ENCODE peak calls at places on chromosomes 13 and 19, in five cellular contexts. One of them, this sample, is unnamed.

GRCh38 chr13:109744512-109745051 is 41.8 kb downstream of the IRS2 start:
- DNase-seq in ovary: peak
- DNase-seq in HCT116: no peak
- DNase-seq in gastrocnemius medialis: no peak
- DNase-seq in NB4: no peak
- DNase-seq in this sample: no peak

GRCh38 chr19:19652482-19653295 is 9.2 kb upstream of the GMIP start:
- DNase-seq in HCT116: no peak
- DNase-seq in ovary: no peak
- DNase-seq in NB4: no peak
- DNase-seq in gastrocnemius medialis: no peak
- DNase-seq in this sample: peak

GRCh38 chr13:110815471-110816204 is 99.2 kb downstream of the ANKRD10 start:
- DNase-seq in HCT116: no peak
- DNase-seq in NB4: no peak
- DNase-seq in ovary: no peak
- DNase-seq in gastrocnemius medialis: no peak
- DNase-seq in this sample: no peak

GRCh38 chr19:19615086-19615485 is 3.4 kb downstream of the PBX4 start:
- DNase-seq in ovary: no peak
- DNase-seq in NB4: peak
- DNase-seq in HCT116: peak
- DNase-seq in gastrocnemius medialis: no peak
- DNase-seq in this sample: no peak

GRCh38 chr13:54511356-54511755 is 1482.7 kb downstream of the OLFM4 start:
- DNase-seq in HCT116: no peak
- DNase-seq in gastrocnemius medialis: no peak
- DNase-seq in NB4: peak
- DNase-seq in ovary: no peak
- DNase-seq in this sample: no peak

GRCh38 chr13:89846890-89847585 is 1500.4 kb upstream of the MIR17HG start:
- DNase-seq in NB4: no peak
- DNase-seq in HCT116: no peak
- DNase-seq in ovary: no peak
- DNase-seq in gastrocnemius medialis: no peak
- DNase-seq in this sample: no peak

GRCh38 chr13:106906431-106906996 is 338.6 kb upstream of the ARGLU1 start:
- DNase-seq in NB4: no peak
- DNase-seq in ovary: no peak
- DNase-seq in HCT116: no peak
- DNase-seq in gastrocnemius medialis: no peak
- DNase-seq in this sample: no peak

GRCh38 chr13:91534996-91535395 is 136.6 kb downstream of the GPC5 start:
- DNase-seq in ovary: no peak
- DNase-seq in gastrocnemius medialis: no peak
- DNase-seq in NB4: no peak
- DNase-seq in HCT116: no peak
- DNase-seq in this sample: no peak

GRCh38 chr19:55347442-55348009 is 7.0 kb downstream of the COX6B2 start:
- DNase-seq in gastrocnemius medialis: no peak
- DNase-seq in HCT116: no peak
- DNase-seq in NB4: no peak
- DNase-seq in ovary: no peak
- DNase-seq in this sample: no peak

GRCh38 chr19:51691122-51692064 is 1.7 kb upstream of the SPACA6 start:
- DNase-seq in NB4: no peak
- DNase-seq in ovary: peak
- DNase-seq in HCT116: no peak
- DNase-seq in gastrocnemius medialis: no peak
- DNase-seq in this sample: no peak

GRCh38 chr13:98847780-98848179 is 95.3 kb upstream of the SLC15A1 start:
- DNase-seq in HCT116: no peak
- DNase-seq in NB4: peak
- DNase-seq in gastrocnemius medialis: no peak
- DNase-seq in ovary: no peak
- DNase-seq in this sample: no peak

GRCh38 chr13:25932353-25932752 is 119.5 kb downstream of the SHISA2 start:
- DNase-seq in ovary: no peak
- DNase-seq in NB4: no peak
- DNase-seq in gastrocnemius medialis: no peak
- DNase-seq in HCT116: no peak
- DNase-seq in this sample: no peak

GRCh38 chr13:38366954-38367645 is 17.4 kb downstream of the UFM1 start:
- DNase-seq in HCT116: no peak
- DNase-seq in gastrocnemius medialis: no peak
- DNase-seq in NB4: no peak
- DNase-seq in ovary: no peak
- DNase-seq in this sample: no peak

GRCh38 chr19:32570081-32570785 is 10.8 kb upstream of the PDCD5 start:
- DNase-seq in HCT116: peak
- DNase-seq in gastrocnemius medialis: peak
- DNase-seq in NB4: peak
- DNase-seq in ovary: peak
- DNase-seq in this sample: peak

GRCh38 chr13:50780201-50781015 is 63.1 kb downstream of the DLEU7 start:
- DNase-seq in ovary: no peak
- DNase-seq in gastrocnemius medialis: no peak
- DNase-seq in NB4: no peak
- DNase-seq in HCT116: no peak
- DNase-seq in this sample: no peak

GRCh38 chr19:14197882-14198281 is 8.1 kb downstream of the ADGRL1 start:
- DNase-seq in HCT116: no peak
- DNase-seq in gastrocnemius medialis: no peak
- DNase-seq in NB4: no peak
- DNase-seq in ovary: no peak
- DNase-seq in this sample: no peak

GRCh38 chr19:31262673-31263308 is 86.4 kb downstream of the TSHZ3 start:
- DNase-seq in gastrocnemius medialis: no peak
- DNase-seq in NB4: no peak
- DNase-seq in ovary: no peak
- DNase-seq in HCT116: no peak
- DNase-seq in this sample: no peak

GRCh38 chr13:113928701-113929627 is 44.9 kb downstream of the C13orf46 start:
- DNase-seq in NB4: no peak
- DNase-seq in gastrocnemius medialis: peak
- DNase-seq in ovary: peak
- DNase-seq in HCT116: no peak
- DNase-seq in this sample: no peak

GRCh38 chr13:83798731-83799130 is 83.5 kb downstream of the SLITRK1 start:
- DNase-seq in HCT116: no peak
- DNase-seq in ovary: no peak
- DNase-seq in gastrocnemius medialis: no peak
- DNase-seq in NB4: no peak
- DNase-seq in this sample: no peak

GRCh38 chr13:102443234-102443633 is 41.4 kb upstream of the FGF14 start:
- DNase-seq in ovary: no peak
- DNase-seq in NB4: no peak
- DNase-seq in HCT116: no peak
- DNase-seq in gastrocnemius medialis: no peak
- DNase-seq in this sample: no peak

GRCh38 chr19:34317311-34317927 is 47.6 kb upstream of the GPI start:
- DNase-seq in gastrocnemius medialis: peak
- DNase-seq in NB4: no peak
- DNase-seq in ovary: no peak
- DNase-seq in HCT116: no peak
- DNase-seq in this sample: no peak

GRCh38 chr13:96552523-96552922 is 441.8 kb downstream of the OXGR1 start:
- DNase-seq in ovary: no peak
- DNase-seq in NB4: no peak
- DNase-seq in gastrocnemius medialis: no peak
- DNase-seq in HCT116: no peak
- DNase-seq in this sample: no peak

GRCh38 chr19:3969435-3970312 is 1.2 kb downstream of the DAPK3 start:
- DNase-seq in gastrocnemius medialis: peak
- DNase-seq in NB4: no peak
- DNase-seq in HCT116: no peak
- DNase-seq in ovary: peak
- DNase-seq in this sample: no peak
- TF ChIP-seq POLR2A in gastrocnemius medialis: peak
- TF ChIP-seq POLR2A in NB4: no peak
- TF ChIP-seq POLR2A in HCT116: no peak
- TF ChIP-seq POLR2A in ovary: no peak
- TF ChIP-seq POLR2A in this sample: no peak

GRCh38 chr19:11089254-11090013 is at the start of gene LDLR:
- DNase-seq in NB4: peak
- DNase-seq in gastrocnemius medialis: peak
- DNase-seq in HCT116: peak
- DNase-seq in ovary: peak
- DNase-seq in this sample: peak
- TF ChIP-seq POLR2A in NB4: peak
- TF ChIP-seq POLR2A in gastrocnemius medialis: peak
- TF ChIP-seq POLR2A in HCT116: peak
- TF ChIP-seq POLR2A in ovary: peak
- TF ChIP-seq POLR2A in this sample: peak

DNA sequence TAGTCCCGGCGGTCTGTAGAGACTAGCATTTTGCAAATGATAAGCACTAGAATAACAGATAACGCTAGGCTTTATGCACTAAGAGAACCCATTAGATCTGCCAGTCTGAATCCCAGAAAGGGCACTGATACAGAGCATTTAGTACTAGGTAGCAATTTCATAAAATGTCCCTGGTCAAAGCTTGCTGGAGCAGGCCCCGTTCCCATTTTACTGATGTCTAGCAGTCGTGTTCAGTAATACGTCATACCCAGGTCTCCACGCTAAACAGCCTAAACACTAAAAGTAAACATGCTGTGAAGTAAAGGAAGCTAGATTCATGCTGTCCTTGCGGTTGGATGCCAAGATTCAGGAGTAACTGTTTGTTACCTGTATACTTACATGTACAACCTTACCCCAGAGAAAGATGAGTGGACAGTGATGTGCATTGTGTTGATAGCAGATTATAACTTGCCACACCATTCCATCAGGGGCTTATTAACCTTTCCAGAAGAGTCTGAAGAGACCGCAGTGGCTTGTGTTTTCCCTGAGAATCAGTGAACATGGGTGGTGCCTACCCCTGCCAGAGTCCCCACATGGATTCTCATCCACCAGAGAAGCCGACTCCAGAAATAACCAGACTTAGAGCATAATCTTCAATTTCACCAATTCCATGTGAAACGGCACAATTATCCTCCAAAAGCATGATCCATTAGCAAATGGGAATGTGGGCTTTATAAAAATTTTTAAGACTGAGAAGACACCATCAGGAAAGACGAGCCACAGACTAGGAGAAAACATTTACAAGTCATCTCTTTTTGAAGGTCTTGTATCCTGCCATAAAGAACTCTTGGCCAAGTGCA is 3.4 kb upstream of the RPS11 start:
- DNase-seq in HCT116: no peak
- DNase-seq in gastrocnemius medialis: no peak
- DNase-seq in NB4: peak
- DNase-seq in ovary: no peak
- DNase-seq in this sample: no peak
- TF ChIP-seq POLR2A in HCT116: peak
- TF ChIP-seq POLR2A in gastrocnemius medialis: no peak
- TF ChIP-seq POLR2A in NB4: peak
- TF ChIP-seq POLR2A in ovary: no peak
- TF ChIP-seq POLR2A in this sample: peak

DNA sequence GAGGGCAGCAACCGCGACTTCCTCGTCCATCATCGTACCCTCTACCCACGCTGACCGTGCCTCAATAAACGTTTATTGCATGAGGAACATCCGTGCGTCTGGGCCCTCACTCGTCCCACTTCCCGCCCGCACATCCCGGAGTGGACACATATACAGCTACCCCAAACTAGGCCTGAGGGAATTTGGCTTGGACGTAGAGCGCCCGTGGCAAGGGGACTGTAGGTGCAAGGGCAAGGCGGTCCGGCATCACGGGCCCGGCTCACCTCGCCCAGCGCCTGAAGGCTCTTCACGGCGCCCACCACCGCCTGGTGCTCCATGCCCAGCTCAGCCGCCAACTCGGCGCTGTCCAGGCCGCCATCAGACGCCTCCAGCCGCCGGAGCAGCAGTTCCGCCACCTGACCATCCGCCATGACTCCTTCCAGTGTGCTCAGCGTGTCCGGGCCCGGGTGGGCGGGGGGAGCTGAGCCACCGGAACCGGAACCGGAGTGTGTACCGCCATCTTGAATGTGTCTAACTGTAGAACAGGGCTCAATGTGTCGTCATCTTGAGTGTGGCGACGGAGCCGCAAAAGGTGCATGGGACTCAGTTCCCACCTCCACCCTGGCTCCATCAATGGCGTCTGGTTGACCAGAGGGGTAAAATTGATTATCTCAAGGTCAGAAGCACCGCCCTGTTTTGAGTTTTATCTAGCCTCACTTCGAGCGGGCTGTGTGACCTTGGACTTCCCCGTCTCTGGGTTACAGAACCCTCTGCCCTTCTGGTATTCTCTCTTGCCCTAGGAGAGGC is at the start of gene FARSA:
- DNase-seq in HCT116: peak
- DNase-seq in NB4: peak
- DNase-seq in gastrocnemius medialis: peak
- DNase-seq in ovary: peak
- DNase-seq in this sample: peak
- TF ChIP-seq POLR2A in HCT116: peak
- TF ChIP-seq POLR2A in NB4: peak
- TF ChIP-seq POLR2A in gastrocnemius medialis: peak
- TF ChIP-seq POLR2A in ovary: peak
- TF ChIP-seq POLR2A in this sample: peak

DNA sequence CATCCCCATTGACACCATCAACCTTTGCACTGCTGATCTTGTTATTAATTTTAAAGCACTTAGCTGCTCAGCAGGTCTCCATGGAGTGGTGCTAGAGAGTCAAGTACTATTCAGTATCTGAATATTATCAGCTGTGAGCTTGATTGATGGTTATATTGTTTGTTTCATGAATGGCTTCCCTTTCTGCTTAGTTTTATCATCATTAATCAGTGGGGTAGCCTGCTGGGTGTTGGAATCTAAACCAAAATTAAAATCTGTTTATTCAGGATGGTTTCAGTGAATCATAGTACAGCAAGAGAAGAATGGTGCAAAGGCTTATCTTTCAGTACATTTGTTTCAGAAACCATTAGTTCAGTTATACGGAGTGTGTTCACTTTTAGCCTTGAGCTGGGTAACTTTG is 42.5 kb upstream of the SCEL start:
- DNase-seq in HCT116: peak
- DNase-seq in NB4: peak
- DNase-seq in gastrocnemius medialis: no peak
- DNase-seq in ovary: no peak
- DNase-seq in this sample: no peak
- TF ChIP-seq POLR2A in HCT116: no peak
- TF ChIP-seq POLR2A in NB4: no peak
- TF ChIP-seq POLR2A in gastrocnemius medialis: no peak
- TF ChIP-seq POLR2A in ovary: no peak
- TF ChIP-seq POLR2A in this sample: no peak

This sample was measured in GM12891.